ENCODE peak calls at places on chromosomes 2 and 18, in five cellular contexts. T is GM23338, D is neural progenitor cell, S is MM.1S, A is PC-3. R is an unnamed sample.

GRCh38 chr2:74576830-74577229 is 22.3 kb downstream of the DOK1 start:
- DNase-seq in S (no peak), T (no peak), D (no peak), A (no peak), R (peak; percentile 95)

GRCh38 chr18:48336332-48336731 is 72.9 kb downstream of the ZBTB7C start:
- DNase-seq in S (no peak), A (peak; percentile 5), D (no peak), T (no peak), R (peak; percentile 48)

GRCh38 chr18:48640566-48641270 is 101.9 kb downstream of the CTIF start:
- DNase-seq in A (no peak), D (no peak), S (no peak), T (no peak), R (peak; percentile 54)

GRCh38 chr18:42339324-42339723 is 384.3 kb downstream of the PIK3C3 start:
- DNase-seq in S (no peak), T (peak; percentile 3), A (no peak), D (no peak), R (no peak)

GRCh38 chr2:241692448-241692847 is 5.8 kb upstream of the DTYMK start:
- DNase-seq in D (no peak), T (no peak), A (peak; percentile 49), S (no peak), R (peak; percentile 89)

GRCh38 chr2:56191617-56192016 is 7.8 kb downstream of the CCDC85A start:
- DNase-seq in T (peak; percentile 74), D (peak; percentile 64), S (peak; percentile 29), A (peak; percentile 81), R (peak; percentile 64)

GRCh38 chr2:240585101-240585500 is 1.4 kb upstream of the CAPN10 start:
- DNase-seq in S (peak; percentile 82), D (no peak), T (no peak), A (no peak), R (peak; percentile 31)

GRCh38 chr2:43754180-43754579 is 19.7 kb upstream of the DYNC2LI1 start:
- DNase-seq in A (no peak), T (peak; percentile 28), D (no peak), S (no peak), R (no peak)

GRCh38 chr2:126696644-126697520 is 40.9 kb downstream of the GYPC start:
- DNase-seq in S (no peak), A (no peak), D (no peak), T (no peak), R (no peak)

GRCh38 chr18:73136134-73136533 is 268.3 kb upstream of the NETO1 start:
- DNase-seq in A (peak; percentile 67), D (peak; percentile 8), S (peak; percentile 25), T (peak; percentile 60), R (peak; percentile 4)

GRCh38 chr2:118190365-118190916 is 102.2 kb downstream of the INSIG2 start:
- DNase-seq in A (peak; percentile 77), T (no peak), D (no peak), S (no peak), R (peak; percentile 30)

GRCh38 chr2:157726946-157727345 is 98.3 kb upstream of the ACVR1C start:
- DNase-seq in A (peak; percentile 32), T (no peak), S (no peak), D (no peak), R (no peak)

GRCh38 chr18:77098033-77098432 is 34.5 kb downstream of the MBP start:
- DNase-seq in S (no peak), T (no peak), A (no peak), D (no peak), R (peak; percentile 35)

GRCh38 chr18:77096936-77097886 is 35.4 kb downstream of the MBP start:
- DNase-seq in D (no peak), A (no peak), S (no peak), T (peak; percentile 87), R (no peak)

GRCh38 chr18:77100751-77101355 is 31.7 kb downstream of the MBP start:
- DNase-seq in A (peak; percentile 44), T (no peak), S (no peak), D (no peak), R (peak; percentile 7)

GRCh38 chr18:77099501-77100370 is 32.8 kb downstream of the MBP start:
- DNase-seq in A (no peak), S (no peak), T (no peak), D (no peak), R (no peak)

DNA sequence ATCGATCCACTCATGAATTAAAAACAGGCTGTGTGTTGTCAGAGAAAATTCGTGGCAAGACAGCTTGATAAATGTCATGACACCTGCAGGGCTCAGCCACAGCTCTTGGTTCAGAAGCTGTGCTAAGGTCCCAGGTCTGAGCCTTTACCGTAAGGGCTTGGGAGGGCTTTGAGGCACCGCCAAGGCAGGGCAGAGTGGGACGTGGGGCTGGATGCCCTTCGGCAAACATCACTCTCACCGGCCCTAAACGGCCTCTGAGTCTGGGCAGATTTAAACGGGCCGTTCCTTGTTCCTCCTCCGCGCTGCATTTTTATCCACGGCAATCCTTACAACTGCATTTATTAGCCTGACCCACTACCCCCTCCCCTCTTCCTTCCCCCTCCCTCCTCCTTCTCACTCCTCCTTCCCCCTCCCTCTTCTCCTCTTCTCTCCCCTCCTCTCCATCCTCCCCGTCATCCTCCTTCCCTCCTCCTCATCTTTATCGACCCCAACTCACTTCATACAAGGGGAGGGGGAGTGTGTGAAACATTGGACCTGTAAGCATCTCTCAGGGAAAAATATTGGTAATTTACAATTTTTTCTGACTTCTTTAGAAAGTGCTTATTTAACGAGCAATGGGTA is 33.9 kb downstream of the MBP start:
- DNase-seq in T (peak; percentile 44), D (no peak), A (no peak), S (no peak), R (peak; percentile 37)
- H3F3A ChIP-seq in T (peaks cover 10% of the 10 kb centered on the region), D (no peaks in the 10 kb centered on the region), A (peaks cover 11% of the 10 kb centered on the region), S (peaks cover 6% of the 10 kb centered on the region), R (peaks cover 29% of the 10 kb centered on the region)

GRCh38 chr18:23412351-23412964 is 40.6 kb upstream of the RIOK3 start:
- DNase-seq in A (no peak), D (no peak), T (no peak), S (peak; percentile 9), R (no peak)
- H3K27me3 ChIP-seq in A (no peaks in the 10 kb centered on the region), D (no peaks in the 10 kb centered on the region), T (no peaks in the 10 kb centered on the region), S (no peaks in the 10 kb centered on the region), R (no peaks in the 10 kb centered on the region)

DNA sequence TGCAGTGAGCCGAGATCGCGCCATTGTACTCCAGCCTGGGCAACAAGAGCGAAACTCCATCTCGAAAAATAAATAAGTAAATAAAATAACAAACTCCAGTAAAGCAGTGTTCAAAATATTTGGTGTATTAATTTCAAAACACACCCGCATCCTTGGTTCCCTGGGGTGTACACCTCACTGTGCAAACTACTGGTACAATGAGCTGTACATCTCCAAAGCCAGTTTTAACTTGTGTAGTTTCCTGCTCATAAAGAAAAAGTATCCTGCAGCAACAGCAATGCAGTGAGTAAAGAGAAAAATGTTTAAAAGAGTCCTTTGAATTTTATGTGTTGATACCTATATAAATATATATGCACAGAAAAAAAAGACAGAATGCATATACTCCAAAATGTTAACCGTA is 4.4 kb upstream of the NFE2L2 start:
- DNase-seq in A (no peak), S (no peak), D (no peak), T (no peak), R (no peak)
- H3K27ac ChIP-seq in A (no peak overlapping the region), S (no peak overlapping the region), D (no peak overlapping the region), T (no peak overlapping the region), R (no peak overlapping the region)

GRCh38 chr2:68768461-68768860 is 33.9 kb downstream of the ARHGAP25 start:
- DNase-seq in A (no peak), T (no peak), D (no peak), S (no peak), R (no peak)

GRCh38 chr2:68767996-68768395 is 33.4 kb downstream of the ARHGAP25 start:
- DNase-seq in S (no peak), D (no peak), A (no peak), T (no peak), R (no peak)

GRCh38 chr2:68766378-68766845 is 31.8 kb downstream of the ARHGAP25 start:
- DNase-seq in T (no peak), D (no peak), A (no peak), S (peak; percentile 84), R (no peak)

GRCh38 chr2:68765739-68766377 is 31.2 kb downstream of the ARHGAP25 start:
- DNase-seq in S (peak; percentile 30), D (no peak), A (no peak), T (peak; percentile 57), R (no peak)

GRCh38 chr2:68767031-68767961 is 32.7 kb downstream of the ARHGAP25 start:
- DNase-seq in A (no peak), D (no peak), T (no peak), S (peak; percentile 61), R (no peak)
- H3F3A ChIP-seq in A (no peaks in the 10 kb centered on the region), D (no peaks in the 10 kb centered on the region), T (no peaks in the 10 kb centered on the region), S (peaks cover 41% of the 10 kb centered on the region), R (no peaks in the 10 kb centered on the region)

GRCh38 chr2:128967666-128968065 is 649.0 kb upstream of the HS6ST1 start:
- DNase-seq in S (no peak), D (no peak), T (no peak), A (no peak), R (no peak)
- H3K27me3 ChIP-seq in S (no peaks in the 10 kb centered on the region), D (no peaks in the 10 kb centered on the region), T (no peaks in the 10 kb centered on the region), A (no peaks in the 10 kb centered on the region), R (no peaks in the 10 kb centered on the region)

GRCh38 chr2:46951290-46952064 is 35.9 kb upstream of the MCFD2 start:
- DNase-seq in A (no peak), D (no peak), T (no peak), S (no peak), R (no peak)

GRCh38 chr2:46954951-46955571 is 39.5 kb upstream of the MCFD2 start:
- DNase-seq in T (no peak), S (no peak), A (peak; percentile 92), D (peak; percentile 61), R (peak; percentile 94)

GRCh38 chr2:46955764-46956163 is 40.2 kb upstream of the MCFD2 start:
- DNase-seq in S (no peak), A (no peak), D (no peak), T (no peak), R (no peak)

GRCh38 chr2:46950314-46950713 is 34.7 kb upstream of the MCFD2 start:
- DNase-seq in D (no peak), S (no peak), A (no peak), T (no peak), R (peak; percentile 47)

DNA sequence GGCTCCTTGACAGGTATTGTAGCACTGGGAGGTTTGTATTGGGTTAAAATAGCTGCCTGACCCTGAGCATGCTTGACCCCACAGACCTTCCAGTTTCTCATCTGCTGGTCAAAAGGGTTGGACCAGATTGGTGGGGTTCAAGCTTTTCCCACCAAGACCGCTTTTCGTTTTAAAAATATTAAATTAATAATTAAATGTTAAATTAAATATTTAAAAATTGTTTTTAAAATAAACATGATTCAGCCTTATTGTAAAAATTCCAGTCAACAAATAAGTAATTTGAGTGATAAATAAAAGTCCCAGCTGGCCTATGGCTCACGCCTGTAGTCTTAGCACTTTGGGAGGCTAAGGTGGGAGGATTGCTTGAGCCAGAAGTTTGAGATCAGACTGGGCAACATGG is 36.6 kb upstream of the MCFD2 start:
- DNase-seq in T (no peak), D (no peak), A (no peak), S (no peak), R (no peak)
- H3K27ac ChIP-seq in T (no peak overlapping the region), D (no peak overlapping the region), A (no peak overlapping the region), S (no peak overlapping the region), R (no peak overlapping the region)

GRCh38 chr2:8827729-8828128 is 9.7 kb downstream of the KIDINS220 start:
- DNase-seq in A (no peak), T (peak; percentile 12), S (no peak), D (no peak), R (no peak)
- H3F3A ChIP-seq in A (no peaks in the 10 kb centered on the region), T (no peaks in the 10 kb centered on the region), S (no peaks in the 10 kb centered on the region), D (no peaks in the 10 kb centered on the region), R (no peaks in the 10 kb centered on the region)